ENCODE peak calls at places on chromosomes 4 and X, in ten cellular contexts. F is adrenal gland; M is PC-3; K is HL-60; I is left lung; E is mesendoderm; B is naive thymus-derived CD4-positive, alpha-beta T cell; A is lower lobe of right lung; U is right atrium auricular region; D is GM23338. H is an unnamed sample.

GRCh38 chr4:102610476-102610875 is 109.3 kb downstream of the NFKB1 start:
- DNase-seq in I (no peak), K (no peak), F (no peak), M (no peak), U (no peak), B (no peak), D (peak; percentile 15), A (no peak), E (peak; percentile 22), H (no peak)

GRCh38 chr4:68410149-68410548 is 37.1 kb upstream of the TMPRSS11E start:
- DNase-seq in B (no peak), F (no peak), A (no peak), I (no peak), U (no peak), K (no peak), D (peak; percentile 49), E (peak; percentile 92), M (no peak), H (no peak)

GRCh38 chrX:63657821-63658220 is 127.2 kb downstream of the ARHGEF9 start:
- DNase-seq in E (peak; percentile 42), B (no peak), U (peak; percentile 76), K (peak; percentile 83), D (no peak), I (peak; percentile 73), M (peak; percentile 6), A (peak; percentile 73), F (peak; percentile 6), H (peak; percentile 81)

GRCh38 chr4:138688531-138689181 is 326.9 kb upstream of the NOCT start:
- DNase-seq in K (no peak), I (peak; percentile 65), B (no peak), U (no peak), E (no peak), F (no peak), D (no peak), A (no peak), M (no peak), H (no peak)

GRCh38 chr4:3145251-3145908 is 70.9 kb downstream of the HTT start:
- DNase-seq in E (no peak), A (no peak), U (no peak), D (no peak), K (no peak), F (no peak), I (no peak), M (peak; percentile 29), B (no peak), H (no peak)

GRCh38 chrX:149312936-149313432 is 192.1 kb downstream of the IDS start:
- DNase-seq in M (no peak), E (no peak), A (no peak), K (no peak), B (no peak), U (no peak), I (no peak), F (no peak), D (no peak), H (no peak)

GRCh38 chr4:96193061-96193460 is 353.2 kb downstream of the PDHA2 start:
- DNase-seq in K (no peak), E (no peak), F (no peak), D (no peak), U (no peak), M (no peak), A (no peak), I (no peak), B (no peak), H (no peak)

GRCh38 chr4:113591982-113592381 is 169.6 kb downstream of the CAMK2D start:
- DNase-seq in D (no peak), U (no peak), B (no peak), I (no peak), K (no peak), F (no peak), M (no peak), A (no peak), E (no peak), H (no peak)

GRCh38 chrX:38262715-38263620 is 42.3 kb upstream of the SRPX start:
- DNase-seq in A (no peak), B (no peak), F (no peak), D (no peak), U (no peak), E (no peak), M (no peak), K (no peak), I (no peak), H (no peak)

GRCh38 chr4:128512767-128513322 is 225.2 kb upstream of the PGRMC2 start:
- DNase-seq in B (no peak), F (no peak), I (no peak), K (peak; percentile 51), E (no peak), D (peak; percentile 33), M (no peak), U (no peak), A (no peak), H (no peak)

GRCh38 chr4:76585270-76585669 is 150.2 kb downstream of the SHROOM3 start:
- DNase-seq in M (no peak), K (no peak), D (peak; percentile 40), U (no peak), E (peak; percentile 48), B (no peak), A (no peak), F (no peak), I (no peak), H (no peak)

GRCh38 chr4:38567448-38567847 is 96.6 kb upstream of the KLF3 start:
- DNase-seq in B (no peak), D (no peak), U (no peak), M (peak; percentile 45), K (no peak), A (no peak), E (no peak), F (no peak), I (no peak), H (no peak)

GRCh38 chr4:158055668-158056067 is 117.2 kb downstream of the GASK1B start:
- DNase-seq in K (no peak), B (no peak), F (no peak), D (no peak), M (no peak), E (no peak), I (no peak), U (no peak), A (no peak), H (no peak)

DNA sequence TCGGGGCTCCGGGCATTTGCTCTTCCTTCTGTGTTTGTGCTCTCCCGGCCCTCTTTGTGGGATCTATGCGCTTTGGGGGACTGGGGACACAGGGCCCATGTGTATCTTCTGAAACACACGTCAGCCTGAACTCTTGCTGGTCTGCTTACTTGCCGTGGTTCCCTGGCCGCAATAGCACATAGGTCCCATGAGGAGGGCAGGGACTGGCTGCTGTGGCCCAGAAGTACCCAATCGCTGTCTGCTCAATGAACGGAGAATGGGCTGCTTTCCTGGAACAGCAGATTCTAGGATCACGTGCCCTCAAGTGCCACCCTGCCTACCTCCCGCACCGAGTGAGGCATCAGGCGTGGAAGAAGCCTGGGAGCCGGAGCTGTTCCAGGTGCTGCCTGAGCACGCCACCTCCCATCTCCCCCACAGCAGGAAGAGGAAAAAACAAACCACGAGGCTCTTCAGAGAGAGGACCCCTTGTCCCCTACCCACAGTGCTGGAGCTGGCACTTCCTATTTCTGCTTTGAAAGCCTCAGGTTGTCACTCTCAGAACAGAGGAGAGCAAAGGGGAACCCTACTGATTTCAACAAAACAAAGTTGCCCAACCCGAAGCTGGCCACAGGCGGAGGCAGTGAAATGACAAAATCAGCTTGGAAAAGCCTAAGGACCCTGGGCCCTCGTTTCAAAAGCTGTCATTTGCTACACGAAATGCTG is 3.8 kb downstream of the G6PD start:
- DNase-seq in E (no peak), M (no peak), A (peak; percentile 71), B (no peak), K (peak; percentile 98), I (peak; percentile 80), F (peak; percentile 52), U (peak; percentile 66), D (no peak), H (peak; percentile 81)
- H3K27ac ChIP-seq in E (no peak overlapping the region), M (peak overlapping the region; percentile 96), A (peak overlapping the region; percentile 78), B (peak overlapping the region; percentile 57), K (peak overlapping the region; percentile 82), I (peak overlapping the region; percentile 67), F (peak overlapping the region; percentile 88), U (peak overlapping the region; percentile 76), D (no peak overlapping the region), H (peak overlapping the region; percentile 83)

GRCh38 chr4:89835413-89835812 is 1.5 kb downstream of the SNCA start:
- DNase-seq in F (no peak), D (no peak), K (no peak), B (no peak), A (no peak), U (no peak), I (no peak), E (no peak), M (no peak), H (no peak)
- H3K4me3 ChIP-seq in F (no peak overlapping the region), D (peak overlapping the region; percentile 63), K (no peak overlapping the region), B (no peak overlapping the region), A (no peak overlapping the region), U (no peak overlapping the region), I (no peak overlapping the region), E (no peak overlapping the region), M (no peak overlapping the region), H (peak overlapping the region; percentile 63)

GRCh38 chr4:153261922-153262321 is 57.7 kb downstream of the TRIM2 start:
- DNase-seq in K (no peak), E (no peak), B (no peak), F (no peak), U (no peak), I (no peak), M (no peak), A (no peak), D (no peak), H (no peak)
- H3K27ac ChIP-seq in K (no peak overlapping the region), E (no peak overlapping the region), B (no peak overlapping the region), F (no peak overlapping the region), U (no peak overlapping the region), I (no peak overlapping the region), M (no peak overlapping the region), A (no peak overlapping the region), D (peak overlapping the region; percentile 26), H (no peak overlapping the region)

GRCh38 chrX:372856-373640 is 13.7 kb downstream of the PPP2R3B start:
- DNase-seq in A (no peak), D (no peak), I (peak; percentile 62), M (no peak), F (no peak), U (no peak), K (no peak), B (no peak), E (no peak), H (no peak)
- H3K4me3 ChIP-seq in A (peak overlapping the region; percentile 29), D (peak overlapping the region; percentile 83), I (no peak overlapping the region), M (no peak overlapping the region), F (no peak overlapping the region), U (peak overlapping the region; percentile 47), K (no peak overlapping the region), B (no peak overlapping the region), E (no peak overlapping the region), H (no peak overlapping the region)

GRCh38 chr4:36269116-36269515 is 12.3 kb upstream of the DTHD1 start:
- DNase-seq in D (no peak), F (no peak), U (no peak), K (no peak), M (no peak), I (no peak), A (no peak), E (peak; percentile 52), B (peak; percentile 27), H (no peak)
- H3K27ac ChIP-seq in D (no peak overlapping the region), F (no peak overlapping the region), U (no peak overlapping the region), K (no peak overlapping the region), M (no peak overlapping the region), I (no peak overlapping the region), A (no peak overlapping the region), E (no peak overlapping the region), B (no peak overlapping the region), H (no peak overlapping the region)

GRCh38 chr4:8857682-8858187 is 13.9 kb downstream of the HMX1 start:
- DNase-seq in I (peak; percentile 67), B (no peak), D (peak; percentile 56), U (no peak), M (no peak), E (peak; percentile 52), F (no peak), K (no peak), A (no peak), H (no peak)
- H3K4me3 ChIP-seq in I (no peak overlapping the region), B (no peak overlapping the region), D (peak overlapping the region; percentile 54), U (no peak overlapping the region), M (no peak overlapping the region), E (no peak overlapping the region), F (no peak overlapping the region), K (no peak overlapping the region), A (peak overlapping the region; percentile 40), H (no peak overlapping the region)